ENCODE peak calls at places on chromosomes 16 and 17, in seven cellular contexts. R, X, M, U, I, O and H are unnamed samples.

GRCh38 chr17:4492762-4493561 is 5.7 kb upstream of the SPNS2 start:
- DNase-seq in R (peak; percentile 99), X (no peak), M (peak; percentile 81), U (peak; percentile 20), I (peak; percentile 69), O (no peak), H (no peak)

GRCh38 chr17:56594528-56595418 is 1.3 kb downstream of the NOG start:
- DNase-seq in R (peak; percentile 60), X (no peak), M (peak; percentile 56), U (peak; percentile 30), I (peak; percentile 32), O (peak; percentile 11), H (no peak)

GRCh38 chr17:79834575-79835469 is 4.4 kb downstream of the CBX4 start:
- DNase-seq in R (no peak), X (no peak), M (peak; percentile 35), U (no peak), I (no peak), O (no peak), H (no peak)

GRCh38 chr17:77793146-77793887 is 165.2 kb upstream of the TNRC6C start:
- DNase-seq in R (no peak), X (no peak), M (no peak), U (no peak), I (no peak), O (no peak), H (no peak)

GRCh38 chr16:47388705-47389104 is 72.2 kb downstream of the ITFG1 start:
- DNase-seq in R (no peak), X (no peak), M (no peak), U (no peak), I (no peak), O (no peak), H (no peak)

GRCh38 chr16:79282806-79283205 is 317.7 kb downstream of the MAF start:
- DNase-seq in R (no peak), X (no peak), M (no peak), U (no peak), I (no peak), O (no peak), H (no peak)

GRCh38 chr16:24834459-24835335 is 11.1 kb upstream of the SLC5A11 start:
- DNase-seq in R (no peak), X (no peak), M (peak; percentile 63), U (peak; percentile 19), I (no peak), O (peak; percentile 41), H (no peak)

GRCh38 chr17:77019955-77020379 is 120.8 kb upstream of the SEC14L1 start:
- DNase-seq in R (no peak), X (no peak), M (no peak), U (no peak), I (no peak), O (no peak), H (no peak)

GRCh38 chr17:2138318-2138717 is 83.4 kb downstream of the HIC1 start:
- DNase-seq in R (no peak), X (no peak), M (no peak), U (peak; percentile 31), I (no peak), O (peak; percentile 57), H (no peak)

GRCh38 chr16:54938351-54939346 is 8.0 kb downstream of the IRX5 start:
- DNase-seq in R (no peak), X (no peak), M (no peak), U (peak; percentile 11), I (no peak), O (no peak), H (no peak)

DNA sequence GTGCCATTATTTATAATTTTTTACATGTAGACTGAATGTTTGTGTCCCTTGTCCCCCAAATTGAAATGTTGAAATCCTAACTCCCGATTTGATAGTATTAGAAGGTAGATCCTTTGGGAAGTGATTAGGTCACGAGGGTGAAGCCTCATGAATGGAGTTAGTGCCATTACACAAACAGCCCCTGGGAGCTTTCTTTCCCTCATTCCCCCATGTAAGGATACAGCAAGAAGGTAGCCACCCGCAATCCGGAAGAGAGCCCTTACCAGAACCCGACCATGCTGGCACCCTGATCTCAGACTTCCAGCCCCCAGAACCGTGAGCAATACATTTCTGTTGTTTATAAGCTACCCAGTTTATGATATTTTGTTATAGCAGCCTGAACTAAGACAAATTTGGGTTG is 143.2 kb downstream of the NPIPB5 start:
- DNase-seq in R (no peak), X (no peak), M (no peak), U (no peak), I (no peak), O (no peak), H (no peak)
- H3K4me3 ChIP-seq in R (no peak overlapping the region), X (no peak overlapping the region), M (no peak overlapping the region), U (no peak overlapping the region), I (no peak overlapping the region), O (no peak overlapping the region), H (no peak overlapping the region)

GRCh38 chr17:19248149-19248922 is 11.2 kb downstream of the EPN2 start:
- DNase-seq in R (peak; percentile 67), X (no peak), M (peak; percentile 80), U (no peak), I (no peak), O (no peak), H (no peak)
- H3K4me3 ChIP-seq in R (no peak overlapping the region), X (no peak overlapping the region), M (peak overlapping the region; percentile 31), U (no peak overlapping the region), I (no peak overlapping the region), O (no peak overlapping the region), H (peak overlapping the region; percentile 32)

GRCh38 chr17:44200478-44201155 is 933 bp upstream of the ATXN7L3 start:
- DNase-seq in R (no peak), X (no peak), M (no peak), U (no peak), I (no peak), O (no peak), H (no peak)

GRCh38 chr17:44199553-44200477 is at the start of gene ATXN7L3:
- DNase-seq in R (peak; percentile 90), X (peak; percentile 95), M (peak; percentile 99), U (peak; percentile 97), I (peak; percentile 99), O (peak; percentile 100), H (peak; percentile 99)

GRCh38 chr17:44203731-44204452 is 4.2 kb upstream of the ATXN7L3 start:
- DNase-seq in R (peak; percentile 50), X (no peak), M (peak; percentile 67), U (peak; percentile 40), I (no peak), O (peak; percentile 59), H (no peak)

GRCh38 chr17:44204453-44204882 is 4.8 kb upstream of the ATXN7L3 start:
- DNase-seq in R (no peak), X (no peak), M (peak; percentile 77), U (peak; percentile 65), I (no peak), O (no peak), H (no peak)

DNA sequence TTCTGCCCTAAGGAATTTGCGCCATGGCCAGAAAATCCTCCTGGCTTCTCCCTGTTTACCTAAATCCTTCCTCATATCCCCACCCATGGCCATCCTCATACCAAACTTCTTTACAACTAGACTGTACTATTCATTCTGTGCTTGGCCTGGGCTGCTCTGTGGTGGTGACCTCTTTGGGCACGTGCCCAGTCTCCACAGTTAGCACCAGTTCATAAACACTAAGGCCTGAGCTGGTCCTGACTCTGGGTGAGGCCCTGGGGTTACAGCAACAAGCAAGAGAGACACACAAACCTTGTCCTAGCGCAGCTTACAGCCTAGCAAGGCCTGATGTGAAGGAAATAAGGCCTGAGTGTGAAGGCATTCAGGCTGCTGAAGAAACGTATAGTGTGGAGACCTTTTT is 3.1 kb upstream of the ATXN7L3 start:
- DNase-seq in R (no peak), X (no peak), M (no peak), U (no peak), I (no peak), O (no peak), H (no peak)
- H3K4me3 ChIP-seq in R (no peak overlapping the region), X (no peak overlapping the region), M (no peak overlapping the region), U (no peak overlapping the region), I (no peak overlapping the region), O (no peak overlapping the region), H (no peak overlapping the region)

DNA sequence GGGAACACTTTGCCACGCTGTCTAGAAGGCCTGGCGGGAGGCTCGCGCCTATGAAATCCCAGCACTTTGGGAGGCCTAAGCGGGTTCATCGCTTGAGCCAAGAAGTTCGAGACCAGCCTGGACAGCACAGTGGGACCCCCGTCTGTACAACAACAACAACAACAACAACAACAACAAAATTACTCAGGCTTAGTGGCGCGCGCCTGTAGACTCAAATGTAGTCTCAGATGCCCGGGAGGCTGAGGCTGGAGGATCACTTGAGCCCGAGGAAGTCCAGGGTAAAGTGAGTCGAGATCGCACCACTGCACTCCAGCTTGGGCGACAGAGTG is 297 bp upstream of the SLFN13 start:
- DNase-seq in R (no peak), X (no peak), M (no peak), U (no peak), I (no peak), O (no peak), H (no peak)
- H3K4me3 ChIP-seq in R (no peak overlapping the region), X (peak overlapping the region; percentile 63), M (peak overlapping the region; percentile 74), U (peak overlapping the region; percentile 64), I (peak overlapping the region; percentile 46), O (no peak overlapping the region), H (peak overlapping the region; percentile 70)

GRCh38 chr16:73951541-73951940 is 345.1 kb upstream of the PSMD7 start:
- DNase-seq in R (no peak), X (peak; percentile 15), M (no peak), U (no peak), I (no peak), O (no peak), H (peak; percentile 61)
- H3K4me3 ChIP-seq in R (no peak overlapping the region), X (no peak overlapping the region), M (no peak overlapping the region), U (no peak overlapping the region), I (no peak overlapping the region), O (no peak overlapping the region), H (no peak overlapping the region)

DNA sequence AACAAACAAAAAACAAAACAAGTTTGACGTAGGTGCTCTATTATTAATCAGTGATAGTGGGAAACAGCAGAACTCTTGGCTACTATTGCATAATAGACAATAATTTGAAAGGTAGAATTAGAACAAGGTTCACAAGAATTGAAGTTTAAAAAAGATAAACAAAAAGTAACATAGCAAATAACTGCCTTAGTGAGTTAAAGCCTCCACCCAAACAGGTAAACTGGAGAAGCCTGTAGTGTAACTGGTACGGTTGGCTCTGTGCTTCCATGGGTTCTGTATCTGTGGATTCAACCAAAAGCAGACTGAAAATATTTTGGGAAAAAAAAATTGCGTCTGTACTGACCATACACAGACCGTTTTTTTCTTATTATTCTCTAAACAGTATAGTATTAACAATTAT is 38.5 kb downstream of the MBTD1 start:
- DNase-seq in R (no peak), X (no peak), M (no peak), U (no peak), I (no peak), O (no peak), H (no peak)
- H3K4me3 ChIP-seq in R (no peak overlapping the region), X (no peak overlapping the region), M (no peak overlapping the region), U (no peak overlapping the region), I (no peak overlapping the region), O (no peak overlapping the region), H (no peak overlapping the region)

GRCh38 chr17:44751331-44751730 is 7.5 kb upstream of the ADAM11 start:
- DNase-seq in R (no peak), X (no peak), M (no peak), U (no peak), I (no peak), O (no peak), H (no peak)
- H3K4me3 ChIP-seq in R (no peak overlapping the region), X (no peak overlapping the region), M (no peak overlapping the region), U (no peak overlapping the region), I (no peak overlapping the region), O (no peak overlapping the region), H (no peak overlapping the region)